ENCODE peak calls at places on chromosome 4, in six cellular contexts. N is left cardiac atrium; D is activated CD4-positive, alpha-beta T cell treated with anti-CD3 and anti-CD28 coated beads for 36 hours; U is osteocyte; B is HFFc6; A is posterior cingulate gyrus. H is an unnamed sample.

GRCh38 chr4:1898681-1899080 is 27.5 kb downstream of the NSD2 start:
- DNase-seq in N (no peak), B (no peak), D (no peak), A (no peak), U (no peak), H (no peak)

GRCh38 chr4:12488672-12489071 is 995.5 kb downstream of the RAB28 start:
- DNase-seq in A (peak), N (peak), D (no peak), B (no peak), U (no peak), H (peak)

GRCh38 chr4:26238782-26239647 is 81.8 kb upstream of the RBPJ start:
- DNase-seq in N (no peak), U (no peak), B (peak), D (no peak), A (peak), H (peak)

GRCh38 chr4:121980643-121981042 is 28.8 kb upstream of the TRPC3 start:
- DNase-seq in N (no peak), U (no peak), A (peak), B (no peak), D (no peak), H (no peak)

GRCh38 chr4:528296-528695 is 29.3 kb downstream of the PIGG start:
- DNase-seq in U (peak), A (no peak), D (no peak), N (no peak), B (no peak), H (no peak)

GRCh38 chr4:185381794-185382193 is 13.9 kb downstream of the LRP2BP start:
- DNase-seq in N (no peak), B (no peak), D (no peak), A (no peak), U (no peak), H (no peak)

GRCh38 chr4:104395219-104395618 is 99.5 kb downstream of the CXXC4 start:
- DNase-seq in B (no peak), A (peak), N (no peak), D (peak), U (no peak), H (peak)

GRCh38 chr4:165299399-165300060 is 27.9 kb upstream of the MSMO1 start:
- DNase-seq in D (no peak), A (no peak), N (no peak), U (no peak), B (no peak), H (no peak)

GRCh38 chr4:8060632-8061031 is 98.0 kb downstream of the ABLIM2 start:
- DNase-seq in A (no peak), D (no peak), B (no peak), U (no peak), N (no peak), H (no peak)

GRCh38 chr4:105765690-105766407 is 57.3 kb downstream of the GSTCD start:
- DNase-seq in B (peak), A (no peak), U (no peak), N (no peak), D (no peak), H (no peak)

GRCh38 chr4:4607336-4608213 is 65.7 kb upstream of the STX18 start:
- DNase-seq in B (no peak), A (no peak), D (no peak), U (no peak), N (no peak), H (no peak)

GRCh38 chr4:119031218-119031617 is 104.4 kb upstream of the MYOZ2 start:
- DNase-seq in D (no peak), U (no peak), B (no peak), N (no peak), A (peak), H (no peak)

GRCh38 chr4:96152824-96153223 is 312.9 kb downstream of the PDHA2 start:
- DNase-seq in D (no peak), B (no peak), U (no peak), N (no peak), A (no peak), H (no peak)

GRCh38 chr4:82618321-82618720 is 56.5 kb upstream of the TMEM150C start:
- DNase-seq in B (peak), N (no peak), A (no peak), U (no peak), D (no peak), H (peak)

GRCh38 chr4:3145251-3145908 is 70.9 kb downstream of the HTT start:
- DNase-seq in A (no peak), D (no peak), N (no peak), B (peak), U (no peak), H (no peak)

GRCh38 chr4:153468587-153468986 is 2.4 kb downstream of the TMEM131L start:
- DNase-seq in A (no peak), D (peak), B (no peak), U (no peak), N (no peak), H (peak)

GRCh38 chr4:20565075-20565721 is 135.1 kb upstream of the PACRGL start:
- DNase-seq in B (no peak), D (no peak), U (no peak), A (no peak), N (no peak), H (no peak)

GRCh38 chr4:8290701-8290970 is 21.1 kb downstream of the HTRA3 start:
- DNase-seq in D (no peak), A (peak), B (no peak), U (no peak), N (peak), H (no peak)

GRCh38 chr4:54090804-54091623 is 8.9 kb upstream of the GSX2 start:
- DNase-seq in A (peak), B (no peak), D (peak), U (no peak), N (peak), H (no peak)

GRCh38 chr4:108965031-108965430 is 202.2 kb upstream of the ETNPPL start:
- DNase-seq in U (no peak), B (no peak), N (no peak), A (no peak), D (no peak), H (no peak)

GRCh38 chr4:60962286-60962685 is 237.8 kb upstream of the ADGRL3 start:
- DNase-seq in D (no peak), N (no peak), U (no peak), A (no peak), B (no peak), H (no peak)

GRCh38 chr4:26441110-26441509 is 49.2 kb downstream of the CCKAR start:
- DNase-seq in B (no peak), U (no peak), A (no peak), N (no peak), D (no peak), H (no peak)

GRCh38 chr4:8615921-8616787 is 23.6 kb downstream of the CPZ start:
- DNase-seq in U (no peak), N (peak), A (peak), B (no peak), D (no peak), H (peak)

GRCh38 chr4:163755013-163755412 is 260.5 kb downstream of the TMA16 start:
- DNase-seq in B (peak), U (no peak), D (no peak), A (no peak), N (no peak), H (no peak)

GRCh38 chr4:148477276-148477675 is 35.1 kb upstream of the NR3C2 start:
- DNase-seq in B (no peak), D (no peak), A (no peak), U (no peak), N (no peak), H (no peak)

GRCh38 chr4:48780867-48781219 is 764 bp upstream of the FRYL start:
- DNase-seq in B (peak), U (no peak), A (no peak), D (peak), N (peak), H (no peak)

GRCh38 chr4:99806545-99806944 is 10.1 kb upstream of the DAPP1 start:
- DNase-seq in U (no peak), B (no peak), N (no peak), D (no peak), A (no peak), H (no peak)

GRCh38 chr4:161320377-161320776 is 843.4 kb downstream of the FSTL5 start:
- DNase-seq in D (no peak), A (no peak), U (no peak), B (no peak), N (no peak), H (peak)

GRCh38 chr4:38125816-38126215 is 165.6 kb downstream of the PTTG2 start:
- DNase-seq in D (no peak), A (no peak), N (no peak), B (no peak), U (no peak), H (no peak)

GRCh38 chr4:51906167-51906647 is 63.3 kb downstream of the DCUN1D4 start:
- DNase-seq in B (no peak), A (no peak), D (peak), U (no peak), N (no peak), H (no peak)

GRCh38 chr4:1512738-1513660 is 106.8 kb upstream of the NKX1-1 start:
- DNase-seq in D (peak), B (no peak), N (peak), A (peak), U (no peak), H (no peak)

GRCh38 chr4:1868293-1868692 is 2.9 kb upstream of the NSD2 start:
- DNase-seq in U (no peak), N (no peak), D (no peak), A (peak), B (no peak), H (no peak)

GRCh38 chr4:168600796-168601583 is 104.1 kb downstream of the PALLD start:
- DNase-seq in U (no peak), A (no peak), N (no peak), B (no peak), D (no peak), H (no peak)

GRCh38 chr4:54540931-54541330 is 116.8 kb upstream of the KIT start:
- DNase-seq in A (no peak), N (no peak), B (no peak), U (no peak), D (no peak), H (no peak)

GRCh38 chr4:38084984-38085383 is 124.8 kb downstream of the PTTG2 start:
- DNase-seq in B (no peak), U (no peak), N (no peak), A (no peak), D (no peak), H (no peak)

GRCh38 chr4:48290146-48290772 is 20.6 kb upstream of the TEC start:
- DNase-seq in B (no peak), N (no peak), A (no peak), U (no peak), D (peak), H (no peak)

GRCh38 chr4:167290684-167291083 is 56.4 kb upstream of the SPOCK3 start:
- DNase-seq in D (no peak), A (no peak), N (no peak), U (no peak), B (no peak), H (peak)

GRCh38 chr4:36241771-36242170 is 2.5 kb downstream of the ARAP2 start:
- DNase-seq in A (no peak), B (no peak), U (no peak), D (no peak), N (no peak), H (no peak)

GRCh38 chr4:106773106-106773905 is 262.8 kb downstream of the DKK2 start:
- DNase-seq in N (no peak), B (peak), D (no peak), U (no peak), A (peak), H (no peak)